ENCODE peak calls at places on chromosomes 11 and 22, in eight cellular contexts. One of them, this sample, is unnamed.

GRCh38 chr11:35247428-35247827 is 108.5 kb downstream of the CD44 start:
- DNase-seq in fibroblast of the aortic adventitia: no peak
- DNase-seq in nephron progenitor cell: no peak
- DNase-seq in mesothelial cell of epicardium: no peak
- DNase-seq in heart right ventricle: no peak
- DNase-seq in GM12865: no peak
- DNase-seq in natural killer cell: peak; percentile 49
- DNase-seq in B cell: no peak
- DNase-seq in this sample: no peak

GRCh38 chr22:20111045-20111688 is 4.7 kb upstream of the RANBP1 start:
- DNase-seq in fibroblast of the aortic adventitia: no peak
- DNase-seq in nephron progenitor cell: no peak
- DNase-seq in mesothelial cell of epicardium: no peak
- DNase-seq in heart right ventricle: no peak
- DNase-seq in GM12865: peak; percentile 62
- DNase-seq in natural killer cell: no peak
- DNase-seq in B cell: peak; percentile 49
- DNase-seq in this sample: no peak

GRCh38 chr22:32473388-32473952 is 1.1 kb upstream of the FBXO7 start:
- DNase-seq in fibroblast of the aortic adventitia: peak; percentile 82
- DNase-seq in nephron progenitor cell: peak; percentile 14
- DNase-seq in mesothelial cell of epicardium: no peak
- DNase-seq in heart right ventricle: peak; percentile 14
- DNase-seq in GM12865: peak; percentile 80
- DNase-seq in natural killer cell: peak; percentile 16
- DNase-seq in B cell: peak; percentile 41
- DNase-seq in this sample: no peak

GRCh38 chr11:128726464-128727139 is 32.7 kb downstream of the FLI1 start:
- DNase-seq in fibroblast of the aortic adventitia: no peak
- DNase-seq in nephron progenitor cell: no peak
- DNase-seq in mesothelial cell of epicardium: no peak
- DNase-seq in heart right ventricle: peak; percentile 44
- DNase-seq in GM12865: peak; percentile 74
- DNase-seq in natural killer cell: no peak
- DNase-seq in B cell: peak; percentile 83
- DNase-seq in this sample: no peak

GRCh38 chr11:77106321-77106720 is 3.7 kb downstream of the OMP start:
- DNase-seq in fibroblast of the aortic adventitia: no peak
- DNase-seq in nephron progenitor cell: no peak
- DNase-seq in mesothelial cell of epicardium: no peak
- DNase-seq in heart right ventricle: no peak
- DNase-seq in GM12865: no peak
- DNase-seq in natural killer cell: no peak
- DNase-seq in B cell: no peak
- DNase-seq in this sample: no peak

GRCh38 chr22:47084226-47084625 is 321.8 kb downstream of the TBC1D22A start:
- DNase-seq in fibroblast of the aortic adventitia: no peak
- DNase-seq in nephron progenitor cell: no peak
- DNase-seq in mesothelial cell of epicardium: no peak
- DNase-seq in heart right ventricle: no peak
- DNase-seq in GM12865: no peak
- DNase-seq in natural killer cell: no peak
- DNase-seq in B cell: no peak
- DNase-seq in this sample: no peak

GRCh38 chr22:40183029-40183581 is 5.4 kb downstream of the TNRC6B start:
- DNase-seq in fibroblast of the aortic adventitia: peak; percentile 90
- DNase-seq in nephron progenitor cell: no peak
- DNase-seq in mesothelial cell of epicardium: no peak
- DNase-seq in heart right ventricle: no peak
- DNase-seq in GM12865: no peak
- DNase-seq in natural killer cell: no peak
- DNase-seq in B cell: no peak
- DNase-seq in this sample: no peak

GRCh38 chr11:129881570-129882170 is 13.7 kb downstream of the NFRKB start:
- DNase-seq in fibroblast of the aortic adventitia: peak; percentile 22
- DNase-seq in nephron progenitor cell: peak; percentile 55
- DNase-seq in mesothelial cell of epicardium: no peak
- DNase-seq in heart right ventricle: no peak
- DNase-seq in GM12865: peak; percentile 28
- DNase-seq in natural killer cell: no peak
- DNase-seq in B cell: no peak
- DNase-seq in this sample: no peak

DNA sequence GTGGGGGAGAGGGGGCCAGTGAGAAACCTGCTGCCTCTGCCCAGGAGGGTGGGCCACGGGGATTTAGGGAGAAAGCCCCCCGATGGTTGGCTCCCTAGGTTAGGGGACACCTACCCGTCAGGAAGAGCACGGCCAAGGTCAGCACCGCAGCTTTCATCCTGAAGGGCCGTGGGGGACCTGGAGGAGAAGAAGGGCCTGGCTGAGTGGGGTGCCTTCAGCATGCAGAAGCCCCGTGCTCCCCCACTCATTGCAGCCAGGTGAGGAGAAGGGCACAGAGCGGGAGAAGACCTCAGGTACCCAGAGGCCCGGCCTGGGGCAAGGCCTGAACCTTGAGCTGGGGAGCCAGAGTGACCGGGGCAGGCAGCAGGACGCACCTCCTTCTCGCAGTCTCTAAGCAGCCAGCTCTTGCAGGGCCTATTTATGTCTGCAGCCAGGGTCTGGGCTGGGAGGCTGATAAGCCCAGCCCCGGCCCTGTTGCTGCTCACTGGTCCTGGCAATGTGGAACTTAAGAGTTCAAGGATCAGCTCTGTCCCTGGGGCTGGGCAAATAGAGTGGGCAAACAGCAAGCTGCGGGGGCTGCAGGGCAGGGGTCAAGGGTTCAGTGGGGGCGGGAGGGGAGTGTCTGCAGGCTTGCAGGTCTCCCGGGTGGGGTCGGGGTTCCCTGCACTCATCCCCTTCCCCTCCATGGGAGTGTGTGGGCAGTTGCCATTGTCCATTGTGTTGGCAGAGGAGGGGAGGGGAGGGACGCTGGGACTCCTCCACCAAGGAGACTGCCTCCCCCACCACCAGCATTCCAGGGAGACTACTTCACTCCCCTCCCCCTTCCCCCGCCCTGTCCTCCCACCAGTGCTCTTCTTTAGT is at the start of gene APOA1:
- DNase-seq in fibroblast of the aortic adventitia: peak; percentile 16
- DNase-seq in nephron progenitor cell: peak; percentile 33
- DNase-seq in mesothelial cell of epicardium: no peak
- DNase-seq in heart right ventricle: no peak
- DNase-seq in GM12865: no peak
- DNase-seq in natural killer cell: no peak
- DNase-seq in B cell: peak; percentile 17
- DNase-seq in this sample: no peak
- TF ChIP-seq CTCF in fibroblast of the aortic adventitia: no peak
- TF ChIP-seq CTCF in nephron progenitor cell: no peak
- TF ChIP-seq CTCF in mesothelial cell of epicardium: no peak
- TF ChIP-seq CTCF in heart right ventricle: no peak
- TF ChIP-seq CTCF in GM12865: no peak
- TF ChIP-seq CTCF in natural killer cell: no peak
- TF ChIP-seq CTCF in B cell: no peak
- TF ChIP-seq CTCF in this sample: no peak

GRCh38 chr22:50546326-50547230 is 879 bp downstream of the KLHDC7B start:
- DNase-seq in fibroblast of the aortic adventitia: no peak
- DNase-seq in nephron progenitor cell: no peak
- DNase-seq in mesothelial cell of epicardium: no peak
- DNase-seq in heart right ventricle: no peak
- DNase-seq in GM12865: no peak
- DNase-seq in natural killer cell: no peak
- DNase-seq in B cell: no peak
- DNase-seq in this sample: no peak

GRCh38 chr22:50544746-50545253 is 899 bp upstream of the KLHDC7B start:
- DNase-seq in fibroblast of the aortic adventitia: no peak
- DNase-seq in nephron progenitor cell: no peak
- DNase-seq in mesothelial cell of epicardium: no peak
- DNase-seq in heart right ventricle: no peak
- DNase-seq in GM12865: peak; percentile 42
- DNase-seq in natural killer cell: peak; percentile 27
- DNase-seq in B cell: no peak
- DNase-seq in this sample: no peak

GRCh38 chr22:50547231-50547851 is 1.6 kb downstream of the KLHDC7B start:
- DNase-seq in fibroblast of the aortic adventitia: no peak
- DNase-seq in nephron progenitor cell: no peak
- DNase-seq in mesothelial cell of epicardium: no peak
- DNase-seq in heart right ventricle: no peak
- DNase-seq in GM12865: no peak
- DNase-seq in natural killer cell: no peak
- DNase-seq in B cell: no peak
- DNase-seq in this sample: no peak

GRCh38 chr22:50544078-50544745 is 1.5 kb upstream of the KLHDC7B start:
- DNase-seq in fibroblast of the aortic adventitia: peak; percentile 53
- DNase-seq in nephron progenitor cell: peak; percentile 90
- DNase-seq in mesothelial cell of epicardium: peak; percentile 84
- DNase-seq in heart right ventricle: peak; percentile 68
- DNase-seq in GM12865: peak; percentile 83
- DNase-seq in natural killer cell: peak; percentile 86
- DNase-seq in B cell: peak; percentile 83
- DNase-seq in this sample: no peak

GRCh38 chr22:50545522-50546325 is at the start of gene KLHDC7B:
- DNase-seq in fibroblast of the aortic adventitia: peak; percentile 82
- DNase-seq in nephron progenitor cell: no peak
- DNase-seq in mesothelial cell of epicardium: no peak
- DNase-seq in heart right ventricle: no peak
- DNase-seq in GM12865: no peak
- DNase-seq in natural killer cell: no peak
- DNase-seq in B cell: no peak
- DNase-seq in this sample: no peak
- TF ChIP-seq CTCF in fibroblast of the aortic adventitia: peak; percentile 59
- TF ChIP-seq CTCF in nephron progenitor cell: no peak
- TF ChIP-seq CTCF in mesothelial cell of epicardium: no peak
- TF ChIP-seq CTCF in heart right ventricle: no peak
- TF ChIP-seq CTCF in GM12865: peak; percentile 15
- TF ChIP-seq CTCF in natural killer cell: no peak
- TF ChIP-seq CTCF in B cell: no peak
- TF ChIP-seq CTCF in this sample: no peak

DNA sequence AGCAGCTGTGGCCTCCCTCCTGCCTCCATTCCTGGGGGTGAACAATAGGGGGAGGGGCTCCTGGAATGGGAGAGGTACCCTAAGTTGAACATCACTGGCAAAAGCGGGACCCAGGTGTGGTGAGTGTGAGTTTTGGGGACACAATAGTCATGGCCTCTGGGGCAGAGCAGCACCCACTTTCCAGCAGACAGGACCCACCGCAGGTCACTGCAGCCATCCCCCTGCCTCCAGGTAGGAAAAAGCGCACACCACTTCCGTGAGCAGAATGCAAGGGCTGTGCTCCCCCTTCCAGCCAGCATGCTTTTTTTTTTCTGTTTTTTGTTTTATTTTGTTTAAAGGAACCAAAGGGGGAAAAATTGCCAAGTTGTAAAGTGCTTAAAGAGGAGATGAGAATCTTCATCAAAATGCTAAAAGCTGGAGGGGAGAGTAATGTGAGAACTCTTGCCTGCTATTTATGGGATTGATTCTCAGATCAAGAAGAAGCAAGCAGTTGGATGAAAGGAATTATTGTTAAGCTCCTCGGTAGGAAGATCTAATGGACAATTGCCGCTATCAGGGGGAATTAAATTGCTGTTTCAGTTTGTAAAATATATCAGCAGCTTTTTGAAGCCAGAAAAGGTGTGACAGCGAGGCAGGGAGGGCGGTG is 152.9 kb downstream of the FEZ1 start:
- DNase-seq in fibroblast of the aortic adventitia: no peak
- DNase-seq in nephron progenitor cell: no peak
- DNase-seq in mesothelial cell of epicardium: no peak
- DNase-seq in heart right ventricle: no peak
- DNase-seq in GM12865: no peak
- DNase-seq in natural killer cell: no peak
- DNase-seq in B cell: no peak
- DNase-seq in this sample: no peak
- TF ChIP-seq CTCF in fibroblast of the aortic adventitia: no peak
- TF ChIP-seq CTCF in nephron progenitor cell: no peak
- TF ChIP-seq CTCF in mesothelial cell of epicardium: no peak
- TF ChIP-seq CTCF in heart right ventricle: no peak
- TF ChIP-seq CTCF in GM12865: no peak
- TF ChIP-seq CTCF in natural killer cell: no peak
- TF ChIP-seq CTCF in B cell: no peak
- TF ChIP-seq CTCF in this sample: no peak

GRCh38 chr11:47415949-47416472 is 7.6 kb downstream of the SLC39A13 start:
- DNase-seq in fibroblast of the aortic adventitia: peak; percentile 96
- DNase-seq in nephron progenitor cell: no peak
- DNase-seq in mesothelial cell of epicardium: peak; percentile 83
- DNase-seq in heart right ventricle: peak; percentile 86
- DNase-seq in GM12865: no peak
- DNase-seq in natural killer cell: no peak
- DNase-seq in B cell: no peak
- DNase-seq in this sample: no peak

GRCh38 chr11:47415091-47415854 is 6.9 kb downstream of the SLC39A13 start:
- DNase-seq in fibroblast of the aortic adventitia: no peak
- DNase-seq in nephron progenitor cell: no peak
- DNase-seq in mesothelial cell of epicardium: no peak
- DNase-seq in heart right ventricle: no peak
- DNase-seq in GM12865: no peak
- DNase-seq in natural killer cell: no peak
- DNase-seq in B cell: no peak
- DNase-seq in this sample: no peak

GRCh38 chr11:47417712-47418111 is 8.5 kb downstream of the PSMC3 start:
- DNase-seq in fibroblast of the aortic adventitia: no peak
- DNase-seq in nephron progenitor cell: no peak
- DNase-seq in mesothelial cell of epicardium: no peak
- DNase-seq in heart right ventricle: no peak
- DNase-seq in GM12865: no peak
- DNase-seq in natural killer cell: no peak
- DNase-seq in B cell: no peak
- DNase-seq in this sample: no peak

GRCh38 chr11:47414685-47415070 is 6.3 kb downstream of the SLC39A13 start:
- DNase-seq in fibroblast of the aortic adventitia: no peak
- DNase-seq in nephron progenitor cell: no peak
- DNase-seq in mesothelial cell of epicardium: no peak
- DNase-seq in heart right ventricle: no peak
- DNase-seq in GM12865: no peak
- DNase-seq in natural killer cell: no peak
- DNase-seq in B cell: no peak
- DNase-seq in this sample: no peak

DNA sequence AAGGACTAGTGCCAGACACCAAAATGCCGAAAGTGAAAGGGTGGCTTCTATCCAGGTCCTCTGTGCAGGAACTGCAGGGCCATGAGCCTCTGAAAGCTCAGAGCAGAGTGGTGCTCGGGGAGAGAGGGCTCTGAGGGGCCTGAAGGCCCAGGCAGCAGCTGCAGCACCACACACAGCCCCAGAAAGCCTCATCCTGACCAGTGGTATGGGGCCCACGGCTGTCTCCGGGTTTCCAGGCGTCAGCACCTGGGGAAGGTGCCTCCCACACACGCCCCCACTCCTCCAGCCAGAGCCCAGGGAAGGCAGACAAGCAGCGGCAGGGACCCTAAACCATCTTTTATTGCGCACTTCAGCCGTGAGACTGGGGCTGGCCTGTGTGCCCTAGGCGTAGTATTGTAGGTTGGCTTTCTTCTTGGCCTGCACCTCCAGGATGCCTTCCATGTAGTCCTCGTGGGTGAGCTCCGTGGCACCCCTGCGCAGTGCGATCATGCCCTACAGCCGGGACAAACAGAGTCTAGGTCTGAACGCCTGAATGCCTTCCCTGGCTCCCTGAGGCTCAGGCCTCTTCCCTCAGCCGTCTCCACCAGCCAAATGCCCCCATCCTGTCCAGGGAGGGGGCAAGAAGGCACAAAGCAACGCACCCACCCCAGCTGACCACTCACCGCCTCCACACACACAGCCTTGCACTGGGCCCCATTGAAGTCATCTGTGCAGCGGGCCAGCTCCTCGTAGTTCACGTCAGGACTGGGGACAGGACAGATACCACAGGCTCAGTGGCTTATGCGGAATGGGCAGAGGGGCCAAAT is 7.6 kb downstream of the PSMC3 start:
- DNase-seq in fibroblast of the aortic adventitia: peak; percentile 43
- DNase-seq in nephron progenitor cell: no peak
- DNase-seq in mesothelial cell of epicardium: no peak
- DNase-seq in heart right ventricle: no peak
- DNase-seq in GM12865: no peak
- DNase-seq in natural killer cell: no peak
- DNase-seq in B cell: no peak
- DNase-seq in this sample: no peak
- TF ChIP-seq CTCF in fibroblast of the aortic adventitia: no peak
- TF ChIP-seq CTCF in nephron progenitor cell: no peak
- TF ChIP-seq CTCF in mesothelial cell of epicardium: no peak
- TF ChIP-seq CTCF in heart right ventricle: no peak
- TF ChIP-seq CTCF in GM12865: no peak
- TF ChIP-seq CTCF in natural killer cell: no peak
- TF ChIP-seq CTCF in B cell: no peak
- TF ChIP-seq CTCF in this sample: no peak